ENCODE peak calls at places on chromosome 12, in nine cellular contexts. K is spleen; O is aorta; Z is CD8-positive, alpha-beta memory T cell; A is foreskin fibroblast; V is IMR-90; R is adrenal gland; P is bronchial epithelial cell; L is heart left ventricle. E is an unnamed sample.
A peak's percentile ranks its signal among the peaks of the same experiment; 100 is the strongest.

GRCh38 chr12:81800298-81801148 is 41.4 kb upstream of the PPFIA2 start:
- DNase-seq in K (no peak), O (no peak), Z (no peak), A (no peak), V (no peak), R (no peak), P (peak; percentile 42), L (no peak), E (no peak)

GRCh38 chr12:76025601-76026575 is 5.7 kb downstream of the PHLDA1 start:
- DNase-seq in K (no peak), O (no peak), Z (no peak), A (peak; percentile 71), V (peak; percentile 75), R (no peak), P (peak; percentile 63), L (no peak), E (no peak)

GRCh38 chr12:56237552-56237951 is 7.7 kb downstream of the SLC39A5 start:
- DNase-seq in K (no peak), O (no peak), Z (no peak), A (no peak), V (peak; percentile 34), R (no peak), P (no peak), L (no peak), E (no peak)

GRCh38 chr12:56629459-56630179 is 507 bp downstream of the BAZ2A start:
- DNase-seq in K (no peak), O (peak; percentile 59), Z (peak; percentile 27), A (no peak), V (no peak), R (peak; percentile 48), P (no peak), L (peak; percentile 34), E (no peak)

GRCh38 chr12:18502422-18502821 is 235.4 kb downstream of the PLCZ1 start:
- DNase-seq in K (no peak), O (no peak), Z (no peak), A (no peak), V (no peak), R (no peak), P (no peak), L (no peak), E (no peak)

GRCh38 chr12:130474599-130474998 is 136.9 kb downstream of the PIWIL1 start:
- DNase-seq in K (no peak), O (no peak), Z (no peak), A (no peak), V (no peak), R (no peak), P (no peak), L (no peak), E (no peak)

GRCh38 chr12:46005151-46005797 is 14.9 kb upstream of the SCAF11 start:
- DNase-seq in K (no peak), O (no peak), Z (no peak), A (no peak), V (peak; percentile 34), R (no peak), P (peak; percentile 24), L (no peak), E (no peak)

GRCh38 chr12:116662612-116663144 is 75.2 kb downstream of the SPRING1 start:
- DNase-seq in K (no peak), O (no peak), Z (no peak), A (peak; percentile 59), V (peak; percentile 37), R (no peak), P (no peak), L (no peak), E (no peak)

GRCh38 chr12:118611770-118612169 is 235.4 kb downstream of the SUDS3 start:
- DNase-seq in K (no peak), O (no peak), Z (no peak), A (no peak), V (no peak), R (no peak), P (no peak), L (no peak), E (no peak)

GRCh38 chr12:88503344-88503743 is 76.9 kb downstream of the KITLG start:
- DNase-seq in K (no peak), O (no peak), Z (no peak), A (no peak), V (no peak), R (no peak), P (no peak), L (no peak), E (no peak)

GRCh38 chr12:25957898-25958253 is 606 bp upstream of the RASSF8 start:
- DNase-seq in K (no peak), O (no peak), Z (no peak), A (peak; percentile 89), V (peak; percentile 82), R (no peak), P (peak; percentile 86), L (no peak), E (no peak)

GRCh38 chr12:47854531-47854930 is 34.8 kb upstream of the HDAC7 start:
- DNase-seq in K (no peak), O (no peak), Z (no peak), A (no peak), V (no peak), R (no peak), P (no peak), L (no peak), E (no peak)

GRCh38 chr12:100779191-100779590 is 15.4 kb upstream of the ANO4 start:
- DNase-seq in K (no peak), O (no peak), Z (no peak), A (no peak), V (no peak), R (no peak), P (no peak), L (no peak), E (no peak)

GRCh38 chr12:82176016-82176415 is 182.2 kb downstream of the CCDC59 start:
- DNase-seq in K (no peak), O (no peak), Z (no peak), A (no peak), V (no peak), R (no peak), P (no peak), L (no peak), E (no peak)

GRCh38 chr12:122937622-122938091 is 28.6 kb downstream of the ABCB9 start:
- DNase-seq in K (no peak), O (no peak), Z (no peak), A (no peak), V (no peak), R (no peak), P (no peak), L (no peak), E (no peak)

GRCh38 chr12:31002999-31003398 is 70.7 kb upstream of the DDX11 start:
- DNase-seq in K (peak; percentile 49), O (no peak), Z (no peak), A (no peak), V (peak; percentile 35), R (no peak), P (no peak), L (no peak), E (no peak)

GRCh38 chr12:89436062-89436461 is 83.8 kb upstream of the DUSP6 start:
- DNase-seq in K (no peak), O (no peak), Z (no peak), A (no peak), V (no peak), R (no peak), P (no peak), L (no peak), E (no peak)

GRCh38 chr12:101474248-101474647 is 888 bp upstream of the SPIC start:
- DNase-seq in K (no peak), O (no peak), Z (no peak), A (no peak), V (no peak), R (no peak), P (no peak), L (no peak), E (no peak)

GRCh38 chr12:67772276-67773169 is 124.0 kb downstream of the DYRK2 start:
- DNase-seq in K (no peak), O (no peak), Z (no peak), A (no peak), V (peak; percentile 76), R (no peak), P (no peak), L (peak; percentile 61), E (peak; percentile 60)
- H3K4me3 ChIP-seq in K (no peak overlapping the region), O (no peak overlapping the region), Z (no peak overlapping the region), A (no peak overlapping the region), V (no peak overlapping the region), R (no peak overlapping the region), P (no peak overlapping the region), L (no peak overlapping the region), E (no peak overlapping the region)

DNA sequence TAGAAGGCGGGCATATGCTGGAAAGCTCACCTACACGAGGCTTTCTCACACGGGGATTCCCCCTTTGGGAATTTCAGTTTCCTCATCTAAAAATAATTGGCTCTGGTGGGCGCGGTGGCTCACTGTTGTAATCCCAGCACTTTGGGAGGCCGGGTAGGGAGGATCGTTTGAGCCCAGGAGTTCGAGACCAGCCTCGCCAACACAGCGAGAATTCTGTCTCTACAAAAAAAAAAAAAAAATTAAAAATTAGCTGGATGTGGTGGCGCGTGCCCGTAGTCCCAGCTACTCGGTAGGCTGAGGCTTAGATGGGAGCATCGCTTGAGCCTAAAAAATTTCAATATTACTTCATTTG is 400 bp upstream of the NDUFA12 start:
- DNase-seq in K (no peak), O (no peak), Z (no peak), A (no peak), V (no peak), R (no peak), P (no peak), L (no peak), E (no peak)
- H3K4me3 ChIP-seq in K (peak overlapping the region; percentile 60), O (no peak overlapping the region), Z (peak overlapping the region; percentile 92), A (peak overlapping the region; percentile 86), V (peak overlapping the region; percentile 79), R (peak overlapping the region; percentile 19), P (peak overlapping the region; percentile 78), L (peak overlapping the region; percentile 74), E (peak overlapping the region; percentile 83)

DNA sequence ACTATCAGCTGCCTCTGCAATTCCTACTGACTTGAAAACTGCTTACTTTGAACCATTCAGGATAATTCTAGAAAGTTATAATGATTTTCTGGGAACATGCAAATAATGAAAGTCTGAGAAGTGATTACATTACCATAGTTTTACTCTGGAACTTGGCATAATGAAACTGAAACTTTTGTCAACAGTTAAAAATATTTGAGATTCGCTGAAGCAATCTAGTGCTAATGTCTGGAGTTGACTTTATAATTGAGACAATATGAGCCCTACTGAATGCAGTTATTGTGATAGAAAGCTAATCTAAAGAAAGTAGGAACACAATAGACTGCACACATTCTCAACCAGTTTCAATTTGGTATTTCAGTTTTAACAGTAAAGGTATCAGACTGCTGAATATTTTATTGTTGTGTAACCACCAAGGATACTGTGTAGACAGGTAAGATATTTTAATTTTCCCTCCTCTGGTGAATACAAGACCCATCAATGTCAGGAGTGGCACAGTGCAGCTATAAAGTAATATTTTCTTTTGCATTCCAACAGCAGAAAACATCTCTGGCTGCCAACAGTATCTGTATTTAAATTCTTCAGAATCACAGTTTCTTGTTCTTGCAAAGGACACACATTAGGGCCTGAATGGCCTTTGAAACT is 483.5 kb downstream of the ATP23 start:
- DNase-seq in K (no peak), O (no peak), Z (no peak), A (no peak), V (no peak), R (no peak), P (no peak), L (no peak), E (no peak)
- H3K4me3 ChIP-seq in K (no peak overlapping the region), O (no peak overlapping the region), Z (no peak overlapping the region), A (no peak overlapping the region), V (no peak overlapping the region), R (no peak overlapping the region), P (no peak overlapping the region), L (no peak overlapping the region), E (no peak overlapping the region)

DNA sequence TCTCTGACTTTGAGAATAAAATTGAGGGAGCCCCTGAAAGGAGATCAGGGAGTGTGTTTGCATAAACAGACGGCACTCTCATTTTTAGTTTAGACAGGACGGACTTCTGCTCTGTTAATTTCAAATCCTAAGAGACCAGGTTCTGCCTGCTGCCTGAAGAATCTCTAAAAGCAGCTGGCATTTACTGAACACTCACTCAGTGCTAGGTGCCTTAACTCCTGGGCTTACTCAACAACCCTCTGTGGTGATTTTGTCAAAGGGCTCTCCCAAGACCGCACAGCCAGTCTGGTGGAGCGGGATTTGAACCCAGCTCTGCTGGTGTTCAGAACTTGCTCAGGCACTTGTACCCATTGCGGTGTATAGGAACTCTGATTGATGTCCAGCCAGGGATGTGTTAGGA is 2.2 kb downstream of the ORAI1 start:
- DNase-seq in K (no peak), O (no peak), Z (no peak), A (no peak), V (no peak), R (no peak), P (no peak), L (no peak), E (no peak)
- H3K4me3 ChIP-seq in K (no peak overlapping the region), O (no peak overlapping the region), Z (peak overlapping the region; percentile 95), A (peak overlapping the region; percentile 78), V (no peak overlapping the region), R (no peak overlapping the region), P (no peak overlapping the region), L (no peak overlapping the region), E (no peak overlapping the region)

E was measured in skeletal muscle cell.